ENCODE peak calls at places on chromosome 3, in seven cellular contexts. T is dermis blood vessel endothelial cell, X is H4, K is mesendoderm, J is progenitor cell of endocrine pancreas, B is astrocyte of the spinal cord, L is H7. U is an unnamed sample.

GRCh38 chr3:194326192-194327029 is 24.7 kb downstream of the CPN2 start:
- DNase-seq in T (no peak), X (no peak), K (peak), J (no peak), B (no peak), L (peak), U (no peak)

GRCh38 chr3:17478673-17479072 is 263.8 kb downstream of the TBC1D5 start:
- DNase-seq in T (peak), X (peak), K (peak), J (no peak), B (peak), L (no peak), U (no peak)

GRCh38 chr3:100042144-100042543 is 72.2 kb downstream of the FILIP1L start:
- DNase-seq in T (peak), X (peak), K (no peak), J (no peak), B (peak), L (no peak), U (no peak)

GRCh38 chr3:87546216-87546615 is 269.8 kb upstream of the POU1F1 start:
- DNase-seq in T (no peak), X (no peak), K (no peak), J (no peak), B (no peak), L (no peak), U (no peak)

GRCh38 chr3:168341965-168342719 is 246.4 kb upstream of the GOLIM4 start:
- DNase-seq in T (no peak), X (no peak), K (no peak), J (no peak), B (peak), L (no peak), U (no peak)

GRCh38 chr3:185824051-185824466 is 783 bp downstream of the IGF2BP2 start:
- DNase-seq in T (peak), X (no peak), K (peak), J (peak), B (no peak), L (peak), U (no peak)

GRCh38 chr3:133827684-133828083 is 22.1 kb downstream of the SRPRB start:
- DNase-seq in T (no peak), X (no peak), K (no peak), J (no peak), B (no peak), L (no peak), U (no peak)

GRCh38 chr3:28376424-28376823 is 27.8 kb upstream of the AZI2 start:
- DNase-seq in T (no peak), X (no peak), K (no peak), J (no peak), B (peak), L (no peak), U (no peak)

GRCh38 chr3:17195192-17195611 is 310.4 kb downstream of the PLCL2 start:
- DNase-seq in T (no peak), X (peak), K (peak), J (no peak), B (peak), L (no peak), U (no peak)